ENCODE peak calls at places on chromosomes 5 and 9, in six cellular contexts. L is HCT116, K is sigmoid colon, M is endothelial cell of umbilical vein, H is ovary, R is uterus. U is an unnamed sample.

GRCh38 chr5:71719092-71719964 is at the start of gene CARTPT:
- DNase-seq in L (no peak), R (no peak), H (peak), M (peak), K (no peak), U (no peak)

GRCh38 chr9:134168731-134169130 is 4.4 kb upstream of the RNU6ATAC start:
- DNase-seq in K (no peak), R (no peak), L (no peak), H (no peak), M (no peak), U (no peak)

GRCh38 chr5:148816822-148817221 is 9.6 kb upstream of the ADRB2 start:
- DNase-seq in H (no peak), K (no peak), L (no peak), R (no peak), M (no peak), U (no peak)

GRCh38 chr9:70411930-70412677 is 2.4 kb downstream of the KLF9 start:
- DNase-seq in R (peak), H (peak), M (peak), K (peak), L (peak), U (peak)

GRCh38 chr5:72436796-72437471 is 70.3 kb downstream of the ZNF366 start:
- DNase-seq in K (no peak), M (no peak), H (no peak), L (no peak), R (no peak), U (no peak)

GRCh38 chr9:107274953-107275422 is 8.1 kb upstream of the RAD23B start:
- DNase-seq in L (peak), M (no peak), H (no peak), K (no peak), R (no peak), U (peak)

GRCh38 chr5:58886315-58887207 is 303.7 kb downstream of the RAB3C start:
- DNase-seq in K (peak), L (peak), M (peak), H (peak), R (peak), U (peak)

GRCh38 chr9:134889386-134890214 is 9.0 kb downstream of the FCN2 start:
- DNase-seq in H (no peak), L (no peak), K (no peak), M (no peak), R (no peak), U (no peak)

GRCh38 chr9:104774831-104775573 is 11.1 kb downstream of the NIPSNAP3B start:
- DNase-seq in R (no peak), M (no peak), H (no peak), K (no peak), L (no peak), U (no peak)

GRCh38 chr5:159897786-159898393 is 18.4 kb upstream of the ADRA1B start:
- DNase-seq in R (no peak), K (no peak), L (no peak), M (no peak), H (no peak), U (no peak)

GRCh38 chr5:82183828-82184227 is 94.3 kb downstream of the RPS23 start:
- DNase-seq in H (no peak), L (no peak), R (no peak), M (no peak), K (no peak), U (no peak)

GRCh38 chr9:133971121-133971951 is 20.8 kb downstream of the VAV2 start:
- DNase-seq in M (no peak), L (no peak), H (no peak), R (no peak), K (no peak), U (no peak)

GRCh38 chr5:111277061-111277460 is 52.9 kb downstream of the CAMK4 start:
- DNase-seq in M (no peak), L (no peak), H (no peak), R (no peak), K (no peak), U (no peak)

GRCh38 chr5:52560366-52560765 is 227.3 kb upstream of the ITGA1 start:
- DNase-seq in H (no peak), R (no peak), M (peak), K (no peak), L (peak), U (no peak)

GRCh38 chr9:73023025-73023541 is 70.2 kb upstream of the ALDH1A1 start:
- DNase-seq in M (peak), R (peak), H (peak), K (peak), L (peak), U (peak)

GRCh38 chr9:86098793-86099694 is at the start of gene GOLM1:
- DNase-seq in H (peak), M (peak), R (peak), L (no peak), K (peak), U (peak)
- TF ChIP-seq POLR2A in H (no peak), M (peak), R (peak), L (peak), K (no peak), U (peak)

DNA sequence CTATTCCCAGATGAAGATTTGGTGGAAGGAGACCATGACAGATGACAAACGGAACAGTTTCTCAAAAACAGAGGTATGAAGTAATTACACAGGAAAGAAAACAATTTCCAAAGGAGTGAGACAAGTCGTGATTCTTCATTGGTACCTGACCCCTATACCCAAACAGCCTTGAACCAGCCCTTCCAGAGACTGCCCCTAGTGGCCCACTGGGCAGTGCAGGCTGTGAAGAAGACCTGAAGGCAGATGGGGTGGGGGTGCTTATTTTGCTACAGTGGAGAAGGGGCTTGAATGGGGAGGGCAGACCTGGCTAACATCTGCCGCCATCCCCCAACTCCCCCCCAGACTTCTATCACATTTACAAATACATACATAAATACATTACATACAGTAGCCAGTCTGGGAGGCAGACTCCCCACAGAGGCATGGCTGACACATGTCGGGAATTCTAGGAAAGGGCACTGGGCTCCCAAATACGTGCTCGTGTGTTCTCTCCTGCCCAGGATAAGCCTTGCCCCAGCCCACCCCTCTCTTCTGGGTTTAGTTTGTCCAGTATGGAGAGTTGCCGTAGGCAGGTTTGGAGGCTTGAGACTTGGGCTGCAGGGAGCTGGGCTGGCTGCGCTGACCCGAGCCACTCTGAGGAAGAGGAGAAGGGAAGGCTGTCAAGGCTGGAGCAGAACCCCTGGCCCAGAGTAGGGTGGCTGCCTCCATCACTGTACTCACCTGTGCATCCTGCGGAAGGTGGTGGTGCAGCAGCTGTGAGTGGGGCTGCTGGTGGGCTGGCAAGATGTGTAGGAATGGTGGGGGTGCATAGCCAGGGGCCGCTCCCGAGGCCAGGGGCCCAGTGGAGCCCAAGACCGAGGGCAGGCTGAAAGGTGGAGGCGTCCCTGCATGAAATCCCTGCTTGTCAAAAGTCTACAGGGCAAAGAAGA is 105.3 kb downstream of the UBE2R2 start:
- DNase-seq in M (peak), L (peak), K (no peak), R (no peak), H (no peak), U (peak)
- TF ChIP-seq POLR2A in M (no peak), L (no peak), K (no peak), R (no peak), H (no peak), U (no peak)

DNA sequence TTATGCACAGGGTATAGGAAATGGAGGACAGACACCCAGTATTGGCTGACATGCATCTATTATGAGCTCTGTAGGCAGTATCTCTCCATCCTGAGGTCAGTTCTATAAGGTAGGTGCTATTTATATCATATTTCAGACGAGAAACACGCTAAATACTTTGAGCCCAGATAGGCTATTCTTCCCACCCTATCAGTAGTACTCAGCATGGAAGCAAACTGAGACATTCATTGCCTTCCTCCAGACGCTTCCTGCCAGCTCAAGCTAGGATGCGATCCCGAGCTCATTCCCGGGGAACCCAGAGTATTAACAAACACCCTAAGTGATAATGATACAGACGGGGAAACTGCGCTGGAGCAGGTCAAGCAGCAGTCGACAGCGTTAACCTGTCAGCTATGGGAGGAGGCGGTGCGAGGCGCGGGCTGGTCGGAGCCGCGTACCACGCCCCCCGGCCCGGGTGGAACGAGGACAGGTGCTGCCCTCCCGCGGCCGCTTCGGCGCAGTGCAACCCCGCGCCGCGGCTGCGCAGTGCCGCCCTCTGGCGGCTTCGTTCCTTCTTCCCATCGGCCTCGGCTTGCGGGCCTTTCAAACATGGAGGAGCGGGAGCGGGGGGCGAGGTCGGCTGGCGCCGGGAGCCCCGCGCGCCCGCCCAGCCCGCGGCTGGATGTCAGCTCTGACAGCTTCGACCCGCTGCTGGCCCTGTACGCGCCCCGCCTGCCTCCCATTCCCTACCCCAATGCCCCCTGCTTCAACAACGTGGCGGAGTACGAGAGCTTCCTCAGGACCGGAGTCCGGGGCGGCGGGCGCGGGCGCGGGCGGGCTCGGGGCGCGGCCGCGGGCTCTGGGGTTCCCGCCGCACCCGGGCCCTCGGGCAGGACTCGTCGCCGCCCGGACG is at the start of gene LSM11:
- DNase-seq in L (peak), K (peak), M (peak), H (peak), R (peak), U (peak)
- TF ChIP-seq POLR2A in L (no peak), K (no peak), M (no peak), H (no peak), R (peak), U (peak)

DNA sequence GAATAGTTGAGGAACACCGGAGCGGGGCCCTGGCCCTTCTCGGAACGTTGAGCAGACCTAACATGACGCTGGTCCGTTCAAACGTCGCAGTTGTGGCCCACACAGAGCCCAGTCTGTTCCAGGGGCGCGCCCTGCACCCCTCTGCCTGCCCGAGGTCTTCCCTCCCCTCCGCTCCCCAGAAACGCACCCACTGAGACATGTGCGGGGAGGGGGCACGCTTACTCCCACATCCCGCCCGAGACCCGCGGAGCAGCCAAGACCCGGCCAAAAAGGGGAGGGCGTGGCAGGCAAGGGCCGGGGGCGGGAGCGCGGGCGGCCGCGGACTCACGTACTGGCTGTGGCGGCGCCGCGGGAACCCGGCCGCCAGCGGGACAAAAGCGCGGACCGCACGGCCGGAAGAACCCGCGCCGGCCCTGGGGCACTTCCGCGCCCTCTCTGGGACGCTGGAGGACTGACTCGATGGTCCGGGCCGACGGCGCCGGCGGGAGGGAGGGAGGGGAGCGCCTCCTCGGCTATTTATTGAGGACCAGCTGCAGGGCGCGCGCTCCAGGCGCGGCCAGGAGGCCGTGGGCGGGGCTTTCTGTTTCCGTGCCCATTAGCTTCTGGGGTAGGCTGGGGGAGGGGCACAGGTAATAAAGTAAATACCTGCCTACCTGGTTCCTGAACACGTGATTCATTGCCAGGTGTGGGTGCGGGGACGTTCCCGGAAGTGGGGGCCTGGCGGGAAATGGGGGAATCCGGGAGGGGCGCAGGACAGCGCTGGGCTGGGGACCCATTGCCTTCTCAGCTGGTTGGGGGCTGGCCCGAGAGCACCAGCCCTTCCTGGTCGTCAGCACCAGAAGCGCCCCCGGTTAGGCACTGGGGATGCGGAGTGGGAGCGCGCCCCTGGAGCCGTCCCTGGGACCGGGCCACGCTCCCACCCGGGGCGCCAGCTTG is at the start of gene ZFP62:
- DNase-seq in R (peak), H (peak), K (peak), L (peak), M (peak), U (peak)
- TF ChIP-seq POLR2A in R (peak), H (peak), K (peak), L (peak), M (peak), U (peak)

GRCh38 chr5:1474183-1474839 is 29.1 kb upstream of the SLC6A3 start:
- DNase-seq in M (no peak), K (peak), L (no peak), H (peak), R (peak), U (no peak)
- TF ChIP-seq POLR2A in M (no peak), K (no peak), L (no peak), H (no peak), R (no peak), U (no peak)